ENCODE peak calls at places on chromosomes 2 and 18, in ten cellular contexts. One of them, this sample, is unnamed.

GRCh38 chr2:41720702-41721344 is 327.0 kb upstream of the PKDCC start:
- DNase-seq in stomach: no peak
- DNase-seq in SK-N-SH: no peak
- DNase-seq in sigmoid colon: no peak
- DNase-seq in HCT116: no peak
- DNase-seq in endothelial cell of umbilical vein: peak
- DNase-seq in spleen: no peak
- DNase-seq in GM23338: no peak
- DNase-seq in transverse colon: no peak
- DNase-seq in breast epithelium: no peak
- DNase-seq in this sample: no peak

GRCh38 chr18:76167440-76167839 is 327.6 kb downstream of the ZNF516 start:
- DNase-seq in stomach: no peak
- DNase-seq in SK-N-SH: no peak
- DNase-seq in sigmoid colon: no peak
- DNase-seq in HCT116: no peak
- DNase-seq in endothelial cell of umbilical vein: no peak
- DNase-seq in spleen: no peak
- DNase-seq in GM23338: no peak
- DNase-seq in transverse colon: no peak
- DNase-seq in breast epithelium: peak
- DNase-seq in this sample: no peak

GRCh38 chr2:6487805-6488204 is 377.9 kb downstream of the CMPK2 start:
- DNase-seq in stomach: no peak
- DNase-seq in SK-N-SH: no peak
- DNase-seq in sigmoid colon: no peak
- DNase-seq in HCT116: no peak
- DNase-seq in endothelial cell of umbilical vein: no peak
- DNase-seq in spleen: no peak
- DNase-seq in GM23338: no peak
- DNase-seq in transverse colon: no peak
- DNase-seq in breast epithelium: no peak
- DNase-seq in this sample: no peak

GRCh38 chr2:197705912-197706838 is 1.0 kb downstream of the MARS2 start:
- DNase-seq in stomach: no peak
- DNase-seq in SK-N-SH: peak
- DNase-seq in sigmoid colon: no peak
- DNase-seq in HCT116: no peak
- DNase-seq in endothelial cell of umbilical vein: no peak
- DNase-seq in spleen: peak
- DNase-seq in GM23338: no peak
- DNase-seq in transverse colon: peak
- DNase-seq in breast epithelium: no peak
- DNase-seq in this sample: no peak

GRCh38 chr2:109676346-109676897 is 62.3 kb downstream of the SOWAHC start:
- DNase-seq in stomach: no peak
- DNase-seq in SK-N-SH: no peak
- DNase-seq in sigmoid colon: no peak
- DNase-seq in HCT116: no peak
- DNase-seq in endothelial cell of umbilical vein: no peak
- DNase-seq in spleen: no peak
- DNase-seq in GM23338: no peak
- DNase-seq in transverse colon: no peak
- DNase-seq in breast epithelium: no peak
- DNase-seq in this sample: no peak

GRCh38 chr2:795245-796041 is 118.2 kb upstream of the TMEM18 start:
- DNase-seq in stomach: no peak
- DNase-seq in SK-N-SH: no peak
- DNase-seq in sigmoid colon: no peak
- DNase-seq in HCT116: no peak
- DNase-seq in endothelial cell of umbilical vein: no peak
- DNase-seq in spleen: no peak
- DNase-seq in GM23338: no peak
- DNase-seq in transverse colon: no peak
- DNase-seq in breast epithelium: no peak
- DNase-seq in this sample: no peak

GRCh38 chr18:76405761-76406356 is 89.2 kb downstream of the ZNF516 start:
- DNase-seq in stomach: peak
- DNase-seq in SK-N-SH: peak
- DNase-seq in sigmoid colon: peak
- DNase-seq in HCT116: peak
- DNase-seq in endothelial cell of umbilical vein: peak
- DNase-seq in spleen: no peak
- DNase-seq in GM23338: peak
- DNase-seq in transverse colon: peak
- DNase-seq in breast epithelium: no peak
- DNase-seq in this sample: no peak

GRCh38 chr2:26355038-26355995 is 8.7 kb upstream of the ADGRF3 start:
- DNase-seq in stomach: no peak
- DNase-seq in SK-N-SH: no peak
- DNase-seq in sigmoid colon: no peak
- DNase-seq in HCT116: peak
- DNase-seq in endothelial cell of umbilical vein: no peak
- DNase-seq in spleen: no peak
- DNase-seq in GM23338: peak
- DNase-seq in transverse colon: no peak
- DNase-seq in breast epithelium: no peak
- DNase-seq in this sample: no peak

DNA sequence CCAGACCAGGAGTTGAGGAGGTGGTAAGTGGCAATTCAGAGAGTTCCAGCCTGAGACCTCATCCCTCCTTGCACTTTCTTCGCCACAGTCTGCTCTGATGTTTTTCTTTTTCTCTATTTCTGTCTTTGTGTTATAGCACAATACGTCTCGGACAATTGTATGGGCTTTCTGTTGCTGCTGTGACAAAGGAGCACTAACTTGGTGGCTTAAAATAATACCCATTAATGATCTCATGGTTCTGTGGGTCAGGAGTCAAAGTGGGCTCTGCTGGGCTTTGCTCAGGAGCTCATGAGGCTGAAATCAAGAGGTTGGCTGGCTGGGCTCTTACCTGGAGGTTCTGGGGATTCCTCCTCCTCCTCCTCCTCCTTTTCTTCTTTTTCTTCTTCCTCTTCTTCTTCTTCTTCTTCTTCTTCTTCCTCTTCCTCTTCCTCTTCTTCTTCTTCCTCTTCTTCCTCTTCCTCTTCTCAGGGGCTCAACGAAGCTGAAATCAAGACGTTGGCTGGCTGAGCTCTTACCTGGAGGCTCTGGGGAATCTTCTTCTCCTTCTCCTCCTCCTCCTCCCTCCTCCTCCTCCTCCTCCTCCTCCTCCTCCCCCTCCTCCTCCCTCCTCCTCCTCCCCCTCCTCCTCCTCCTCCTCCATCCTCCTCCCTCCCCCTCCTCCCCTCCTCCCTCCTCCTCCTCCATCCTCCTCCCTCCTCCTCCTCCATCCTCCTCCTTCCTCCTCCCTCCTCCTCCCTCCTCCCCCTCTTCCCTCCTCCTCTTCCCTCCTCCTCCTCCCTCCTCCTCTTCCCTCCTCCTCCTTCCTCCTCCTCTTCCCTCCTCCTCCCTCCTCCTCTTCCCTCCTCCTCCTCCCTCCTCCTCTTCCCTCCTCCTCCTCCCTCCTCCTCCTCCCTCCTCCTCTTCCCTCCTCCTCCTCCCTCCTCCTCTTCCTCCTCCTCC is 104.0 kb downstream of the GATA6 start:
- DNase-seq in stomach: no peak
- DNase-seq in SK-N-SH: no peak
- DNase-seq in sigmoid colon: no peak
- DNase-seq in HCT116: no peak
- DNase-seq in endothelial cell of umbilical vein: no peak
- DNase-seq in spleen: no peak
- DNase-seq in GM23338: no peak
- DNase-seq in transverse colon: no peak
- DNase-seq in breast epithelium: no peak
- DNase-seq in this sample: no peak
- H3K4me3 ChIP-seq in stomach: no peak
- H3K4me3 ChIP-seq in SK-N-SH: no peak
- H3K4me3 ChIP-seq in sigmoid colon: no peak
- H3K4me3 ChIP-seq in HCT116: no peak
- H3K4me3 ChIP-seq in endothelial cell of umbilical vein: no peak
- H3K4me3 ChIP-seq in spleen: no peak
- H3K4me3 ChIP-seq in GM23338: no peak
- H3K4me3 ChIP-seq in transverse colon: no peak
- H3K4me3 ChIP-seq in breast epithelium: no peak
- H3K4me3 ChIP-seq in this sample: no peak

GRCh38 chr18:3493501-3494244 is 43.7 kb downstream of the TGIF1 start:
- DNase-seq in stomach: no peak
- DNase-seq in SK-N-SH: peak
- DNase-seq in sigmoid colon: no peak
- DNase-seq in HCT116: no peak
- DNase-seq in endothelial cell of umbilical vein: no peak
- DNase-seq in spleen: no peak
- DNase-seq in GM23338: no peak
- DNase-seq in transverse colon: no peak
- DNase-seq in breast epithelium: no peak
- DNase-seq in this sample: no peak
- TF ChIP-seq POLR2AphosphoS5 in stomach: no peak
- TF ChIP-seq POLR2AphosphoS5 in SK-N-SH: no peak
- TF ChIP-seq POLR2AphosphoS5 in sigmoid colon: no peak
- TF ChIP-seq POLR2AphosphoS5 in HCT116: no peak
- TF ChIP-seq POLR2AphosphoS5 in endothelial cell of umbilical vein: no peak
- TF ChIP-seq POLR2AphosphoS5 in spleen: no peak
- TF ChIP-seq POLR2AphosphoS5 in GM23338: no peak
- TF ChIP-seq POLR2AphosphoS5 in transverse colon: no peak
- TF ChIP-seq POLR2AphosphoS5 in breast epithelium: no peak
- TF ChIP-seq POLR2AphosphoS5 in this sample: no peak

GRCh38 chr18:22174341-22175148 is 5.2 kb downstream of the GATA6 start:
- DNase-seq in stomach: no peak
- DNase-seq in SK-N-SH: no peak
- DNase-seq in sigmoid colon: no peak
- DNase-seq in HCT116: no peak
- DNase-seq in endothelial cell of umbilical vein: peak
- DNase-seq in spleen: no peak
- DNase-seq in GM23338: no peak
- DNase-seq in transverse colon: peak
- DNase-seq in breast epithelium: no peak
- DNase-seq in this sample: peak

GRCh38 chr18:22177496-22177866 is 8.1 kb downstream of the GATA6 start:
- DNase-seq in stomach: no peak
- DNase-seq in SK-N-SH: no peak
- DNase-seq in sigmoid colon: no peak
- DNase-seq in HCT116: no peak
- DNase-seq in endothelial cell of umbilical vein: peak
- DNase-seq in spleen: no peak
- DNase-seq in GM23338: no peak
- DNase-seq in transverse colon: no peak
- DNase-seq in breast epithelium: no peak
- DNase-seq in this sample: no peak

GRCh38 chr18:22175326-22175725 is 5.9 kb downstream of the GATA6 start:
- DNase-seq in stomach: no peak
- DNase-seq in SK-N-SH: no peak
- DNase-seq in sigmoid colon: no peak
- DNase-seq in HCT116: no peak
- DNase-seq in endothelial cell of umbilical vein: peak
- DNase-seq in spleen: no peak
- DNase-seq in GM23338: no peak
- DNase-seq in transverse colon: no peak
- DNase-seq in breast epithelium: no peak
- DNase-seq in this sample: no peak

GRCh38 chr18:22176622-22177495 is 7.5 kb downstream of the GATA6 start:
- DNase-seq in stomach: no peak
- DNase-seq in SK-N-SH: no peak
- DNase-seq in sigmoid colon: no peak
- DNase-seq in HCT116: no peak
- DNase-seq in endothelial cell of umbilical vein: no peak
- DNase-seq in spleen: no peak
- DNase-seq in GM23338: peak
- DNase-seq in transverse colon: peak
- DNase-seq in breast epithelium: no peak
- DNase-seq in this sample: peak

GRCh38 chr18:22176282-22176621 is 6.9 kb downstream of the GATA6 start:
- DNase-seq in stomach: no peak
- DNase-seq in SK-N-SH: no peak
- DNase-seq in sigmoid colon: no peak
- DNase-seq in HCT116: no peak
- DNase-seq in endothelial cell of umbilical vein: peak
- DNase-seq in spleen: no peak
- DNase-seq in GM23338: no peak
- DNase-seq in transverse colon: no peak
- DNase-seq in breast epithelium: no peak
- DNase-seq in this sample: no peak
- H3K4me3 ChIP-seq in stomach: peak
- H3K4me3 ChIP-seq in SK-N-SH: no peak
- H3K4me3 ChIP-seq in sigmoid colon: peak
- H3K4me3 ChIP-seq in HCT116: no peak
- H3K4me3 ChIP-seq in endothelial cell of umbilical vein: peak
- H3K4me3 ChIP-seq in spleen: no peak
- H3K4me3 ChIP-seq in GM23338: peak
- H3K4me3 ChIP-seq in transverse colon: peak
- H3K4me3 ChIP-seq in breast epithelium: peak
- H3K4me3 ChIP-seq in this sample: peak

GRCh38 chr2:24828641-24829040 is 35.4 kb downstream of the CENPO start:
- DNase-seq in stomach: no peak
- DNase-seq in SK-N-SH: peak
- DNase-seq in sigmoid colon: peak
- DNase-seq in HCT116: no peak
- DNase-seq in endothelial cell of umbilical vein: no peak
- DNase-seq in spleen: peak
- DNase-seq in GM23338: no peak
- DNase-seq in transverse colon: no peak
- DNase-seq in breast epithelium: no peak
- DNase-seq in this sample: no peak

GRCh38 chr2:24830351-24830750 is 37.1 kb downstream of the CENPO start:
- DNase-seq in stomach: no peak
- DNase-seq in SK-N-SH: peak
- DNase-seq in sigmoid colon: peak
- DNase-seq in HCT116: peak
- DNase-seq in endothelial cell of umbilical vein: no peak
- DNase-seq in spleen: peak
- DNase-seq in GM23338: peak
- DNase-seq in transverse colon: peak
- DNase-seq in breast epithelium: no peak
- DNase-seq in this sample: no peak

GRCh38 chr2:24824966-24825882 is 32.0 kb downstream of the CENPO start:
- DNase-seq in stomach: peak
- DNase-seq in SK-N-SH: peak
- DNase-seq in sigmoid colon: peak
- DNase-seq in HCT116: peak
- DNase-seq in endothelial cell of umbilical vein: no peak
- DNase-seq in spleen: peak
- DNase-seq in GM23338: peak
- DNase-seq in transverse colon: no peak
- DNase-seq in breast epithelium: no peak
- DNase-seq in this sample: no peak

GRCh38 chr2:24825883-24826800 is 32.9 kb downstream of the CENPO start:
- DNase-seq in stomach: peak
- DNase-seq in SK-N-SH: peak
- DNase-seq in sigmoid colon: peak
- DNase-seq in HCT116: no peak
- DNase-seq in endothelial cell of umbilical vein: peak
- DNase-seq in spleen: peak
- DNase-seq in GM23338: peak
- DNase-seq in transverse colon: no peak
- DNase-seq in breast epithelium: no peak
- DNase-seq in this sample: no peak

DNA sequence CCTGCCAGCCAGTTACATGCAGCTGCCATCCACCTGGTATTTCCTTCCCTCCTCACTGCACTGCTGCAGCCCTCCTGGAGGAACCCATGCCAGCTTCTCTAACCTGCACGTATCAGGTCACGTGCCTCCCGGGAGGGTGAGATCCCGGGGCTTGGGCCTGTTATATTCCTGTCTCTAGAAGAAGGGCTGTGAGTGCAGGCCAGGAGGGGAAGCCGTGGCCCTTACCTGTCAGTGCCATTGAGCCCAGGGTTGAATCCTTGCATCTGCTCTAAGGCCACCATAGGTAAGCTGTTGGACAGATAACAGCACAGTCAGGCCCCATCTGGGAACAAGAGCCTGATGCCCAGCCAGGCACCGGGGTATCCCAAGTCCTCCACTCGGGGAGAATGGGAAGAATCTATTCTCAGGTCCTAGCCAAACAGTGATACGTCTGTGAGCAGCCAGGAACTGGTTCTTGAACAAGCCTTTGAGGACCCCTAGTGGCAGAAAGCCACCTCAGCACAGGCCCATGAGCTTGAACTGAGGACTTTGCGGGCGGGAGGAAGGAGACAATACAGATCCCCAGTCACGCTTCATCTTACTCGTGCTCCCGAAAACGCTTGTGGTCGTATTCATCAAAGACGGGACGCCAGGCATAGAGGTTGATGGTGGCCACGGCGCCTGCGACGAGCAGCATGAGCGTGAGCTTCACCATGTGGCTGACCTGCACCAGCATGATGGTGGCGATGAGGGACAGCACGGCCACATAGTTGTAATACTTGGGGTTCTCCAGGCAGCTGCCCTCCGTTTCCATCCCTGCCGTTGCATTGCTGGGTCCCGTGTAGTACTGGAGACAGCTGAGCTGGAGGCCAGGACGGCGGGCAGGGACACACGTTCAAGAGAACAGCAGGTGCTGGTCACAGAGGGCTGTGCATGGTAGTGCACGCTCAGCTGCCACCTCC is 34.4 kb downstream of the CENPO start:
- DNase-seq in stomach: peak
- DNase-seq in SK-N-SH: peak
- DNase-seq in sigmoid colon: peak
- DNase-seq in HCT116: peak
- DNase-seq in endothelial cell of umbilical vein: peak
- DNase-seq in spleen: peak
- DNase-seq in GM23338: peak
- DNase-seq in transverse colon: peak
- DNase-seq in breast epithelium: peak
- DNase-seq in this sample: peak
- TF ChIP-seq POLR2AphosphoS5 in stomach: peak
- TF ChIP-seq POLR2AphosphoS5 in SK-N-SH: peak
- TF ChIP-seq POLR2AphosphoS5 in sigmoid colon: no peak
- TF ChIP-seq POLR2AphosphoS5 in HCT116: peak
- TF ChIP-seq POLR2AphosphoS5 in endothelial cell of umbilical vein: no peak
- TF ChIP-seq POLR2AphosphoS5 in spleen: peak
- TF ChIP-seq POLR2AphosphoS5 in GM23338: peak
- TF ChIP-seq POLR2AphosphoS5 in transverse colon: no peak
- TF ChIP-seq POLR2AphosphoS5 in breast epithelium: no peak
- TF ChIP-seq POLR2AphosphoS5 in this sample: no peak

This sample was measured in upper lobe of left lung.